ENCODE peak calls at places on chromosomes 6 and 20, in nine cellular contexts. D, S, Q, V, I, B, C, A and J are unnamed samples.

GRCh38 chr20:17621229-17621968 is 51.5 kb downstream of the DSTN start:
- DNase-seq in D (no peak), S (peak), Q (no peak), V (peak), I (peak), B (peak), C (peak), A (no peak), J (no peak)

GRCh38 chr20:63087872-63088680 is 81.3 kb upstream of the BHLHE23 start:
- DNase-seq in D (no peak), S (no peak), Q (no peak), V (peak), I (peak), B (no peak), C (no peak), A (peak), J (no peak)

GRCh38 chr6:52176550-52176949 is 9.6 kb upstream of the IL17A start:
- DNase-seq in D (no peak), S (no peak), Q (no peak), V (no peak), I (no peak), B (no peak), C (no peak), A (no peak), J (no peak)

GRCh38 chr20:62770916-62771315 is 25.4 kb upstream of the MRGBP start:
- DNase-seq in D (no peak), S (no peak), Q (no peak), V (no peak), I (no peak), B (no peak), C (no peak), A (no peak), J (peak)

GRCh38 chr6:32835167-32835893 is 3.2 kb downstream of the TAP2 start:
- DNase-seq in D (no peak), S (no peak), Q (no peak), V (no peak), I (no peak), B (no peak), C (no peak), A (no peak), J (no peak)

GRCh38 chr20:1335961-1336698 is 7.2 kb upstream of the SDCBP2 start:
- DNase-seq in D (no peak), S (no peak), Q (no peak), V (no peak), I (peak), B (no peak), C (no peak), A (peak), J (no peak)

GRCh38 chr6:137056121-137056880 is 11.5 kb upstream of the IL20RA start:
- DNase-seq in D (no peak), S (no peak), Q (no peak), V (no peak), I (no peak), B (no peak), C (no peak), A (no peak), J (no peak)

GRCh38 chr6:155493694-155494143 is 38.1 kb upstream of the NOX3 start:
- DNase-seq in D (no peak), S (no peak), Q (peak), V (peak), I (peak), B (peak), C (peak), A (no peak), J (no peak)

DNA sequence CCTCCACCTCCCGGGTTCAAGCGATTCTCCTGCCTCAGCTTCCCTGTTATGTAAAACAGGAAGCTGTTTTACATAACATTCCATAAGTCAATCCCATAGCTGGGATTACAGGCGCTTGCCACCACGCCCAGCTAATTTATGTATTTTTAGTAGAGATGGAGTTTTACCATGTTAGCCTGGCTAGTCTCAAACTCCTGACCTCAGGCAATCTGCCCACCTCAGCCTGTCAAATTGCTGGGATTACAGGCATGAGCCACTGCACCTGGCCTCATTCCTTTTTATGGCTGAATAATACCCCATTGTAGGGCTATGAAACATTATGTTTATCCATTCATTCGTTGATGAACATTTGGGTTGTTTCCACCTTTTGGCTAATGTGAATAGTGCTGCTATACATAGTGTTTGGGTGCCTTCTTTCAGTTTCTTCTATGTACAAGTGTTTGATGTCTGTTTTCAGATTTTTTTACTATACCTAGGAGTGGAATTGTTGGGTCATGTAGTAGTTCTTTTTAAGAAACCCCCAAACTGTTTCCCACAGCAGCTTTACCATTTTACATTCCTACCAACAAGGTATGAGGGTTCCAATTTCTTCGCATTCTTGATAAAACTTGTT is 138.7 kb upstream of the COL21A1 start:
- DNase-seq in D (no peak), S (no peak), Q (no peak), V (no peak), I (no peak), B (no peak), C (no peak), A (no peak), J (no peak)
- H3K27ac ChIP-seq in D (no peak), S (no peak), Q (no peak), V (no peak), I (no peak), B (no peak), C (no peak), A (no peak), J (no peak)

GRCh38 chr6:92810913-92811312 is 608.4 kb downstream of the EPHA7 start:
- DNase-seq in D (peak), S (peak), Q (peak), V (no peak), I (no peak), B (no peak), C (no peak), A (peak), J (no peak)
- TF ChIP-seq CTCF in D (peak), S (peak), Q (no peak), V (peak), I (no peak), B (no peak), C (no peak), A (peak), J (no peak)

GRCh38 chr6:149898966-149899365 is 1.1 kb upstream of the RAET1E start:
- DNase-seq in D (no peak), S (no peak), Q (no peak), V (no peak), I (no peak), B (no peak), C (no peak), A (no peak), J (no peak)

GRCh38 chr6:149896491-149896890 is 1.4 kb downstream of the RAET1E start:
- DNase-seq in D (no peak), S (no peak), Q (no peak), V (no peak), I (no peak), B (no peak), C (no peak), A (no peak), J (no peak)

GRCh38 chr6:149897855-149898744 is at the start of gene RAET1E:
- DNase-seq in D (no peak), S (no peak), Q (no peak), V (peak), I (no peak), B (no peak), C (no peak), A (no peak), J (no peak)

GRCh38 chr6:149895702-149896310 is 2.1 kb downstream of the RAET1E start:
- DNase-seq in D (peak), S (peak), Q (peak), V (no peak), I (no peak), B (peak), C (no peak), A (no peak), J (no peak)

DNA sequence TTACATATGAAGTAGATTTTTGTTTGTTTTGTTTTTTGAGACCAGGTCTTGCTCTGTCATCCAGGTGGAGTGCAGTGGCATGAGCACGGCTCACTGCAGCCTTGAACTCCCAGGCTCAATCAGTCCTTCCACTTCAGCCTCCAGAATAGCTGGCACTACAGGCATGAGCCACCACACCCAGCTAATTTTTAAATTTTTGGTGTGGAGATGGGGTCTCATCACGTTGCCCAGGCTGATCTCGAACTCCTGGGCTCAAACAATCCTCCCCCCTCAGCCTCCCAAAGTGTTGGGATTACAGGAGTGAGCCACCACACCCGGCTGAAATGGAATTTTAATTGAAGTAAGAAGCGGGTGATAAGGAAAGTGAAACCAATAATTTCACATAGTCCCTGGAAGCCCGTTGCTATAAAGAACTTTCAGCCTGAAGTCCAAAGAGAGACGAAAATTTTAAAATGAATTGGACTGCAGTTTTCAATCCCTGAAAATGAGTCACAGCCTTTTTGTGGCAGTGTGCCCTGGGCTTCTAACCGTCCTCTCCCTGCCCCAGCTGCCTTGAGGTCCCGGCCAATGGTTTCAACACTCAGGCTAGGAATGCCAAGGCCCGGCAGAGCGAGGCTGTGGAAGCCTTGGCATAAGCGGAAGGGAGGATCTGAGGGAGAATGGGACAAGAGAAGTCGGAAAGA is 757 bp downstream of the RAET1E start:
- DNase-seq in D (no peak), S (no peak), Q (peak), V (peak), I (peak), B (peak), C (peak), A (no peak), J (peak)
- TF ChIP-seq EP300 in D (no peak), S (peak), Q (no peak), V (no peak), I (no peak), B (no peak), C (no peak), A (no peak), J (no peak)

GRCh38 chr6:15247750-15248450 is 2.0 kb downstream of the JARID2 start:
- DNase-seq in D (peak), S (peak), Q (peak), V (peak), I (peak), B (peak), C (peak), A (peak), J (peak)

GRCh38 chr6:15247214-15247749 is 1.4 kb downstream of the JARID2 start:
- DNase-seq in D (no peak), S (no peak), Q (no peak), V (no peak), I (no peak), B (no peak), C (no peak), A (no peak), J (no peak)

GRCh38 chr6:15244605-15245360 is 1.1 kb upstream of the JARID2 start:
- DNase-seq in D (peak), S (no peak), Q (peak), V (peak), I (peak), B (peak), C (peak), A (peak), J (peak)

GRCh38 chr6:15245361-15246216 is at the start of gene JARID2:
- DNase-seq in D (peak), S (peak), Q (peak), V (peak), I (peak), B (peak), C (peak), A (peak), J (peak)

DNA sequence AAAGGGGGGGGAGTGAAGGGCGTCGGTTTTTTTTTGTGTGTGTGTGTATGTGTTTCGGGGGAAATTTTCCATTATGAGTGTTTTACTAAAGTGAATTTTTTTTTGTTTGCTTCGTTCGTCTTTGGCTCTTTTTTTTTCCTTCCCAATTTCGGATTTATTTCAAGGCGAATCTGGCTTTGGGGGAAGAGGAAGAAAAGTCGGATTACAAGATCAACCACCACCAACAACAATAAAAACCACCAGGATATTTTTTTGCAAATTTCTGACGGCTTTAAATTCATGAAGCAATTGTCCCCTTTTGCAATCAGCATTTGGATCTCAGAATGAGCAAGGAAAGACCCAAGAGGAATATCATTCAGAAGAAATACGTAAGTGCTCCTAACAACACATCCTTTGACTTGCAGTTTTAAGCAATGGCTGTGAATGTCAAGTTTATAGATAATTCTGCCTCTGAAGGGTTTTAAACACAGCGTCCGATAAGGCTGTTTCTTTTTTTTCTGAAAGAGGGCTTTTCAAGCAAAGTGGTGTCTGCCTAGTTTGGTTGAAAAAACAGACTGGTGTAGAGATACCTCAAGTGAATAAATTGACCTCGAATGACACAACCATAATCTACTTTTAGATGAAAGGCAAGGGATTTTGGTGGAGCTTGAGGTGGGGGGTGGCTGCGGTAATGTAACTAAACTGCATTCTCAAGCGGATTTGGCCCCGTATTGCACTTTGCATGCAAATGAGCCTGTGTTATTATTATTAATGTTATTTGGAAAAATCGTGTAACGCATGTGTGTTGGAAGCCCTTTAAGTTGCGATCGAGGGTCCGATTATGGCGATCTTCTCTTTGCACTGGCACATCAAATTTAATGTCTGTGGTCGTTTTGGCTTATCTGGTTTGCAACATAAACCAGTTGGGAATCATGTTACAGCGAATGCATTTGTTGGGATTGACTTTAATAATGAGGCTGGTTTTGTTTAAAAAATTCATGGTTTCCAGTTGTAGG is 645 bp downstream of the JARID2 start:
- DNase-seq in D (no peak), S (no peak), Q (no peak), V (no peak), I (no peak), B (no peak), C (no peak), A (no peak), J (no peak)
- H3K27ac ChIP-seq in D (peak), S (peak), Q (peak), V (peak), I (peak), B (peak), C (peak), A (no peak), J (peak)

GRCh38 chr6:30263734-30264133 is 50.5 kb upstream of the TRIM26 start:
- DNase-seq in D (no peak), S (peak), Q (no peak), V (no peak), I (no peak), B (no peak), C (no peak), A (no peak), J (no peak)

GRCh38 chr6:30258204-30258603 is 45.0 kb upstream of the TRIM26 start:
- DNase-seq in D (no peak), S (no peak), Q (no peak), V (no peak), I (no peak), B (no peak), C (no peak), A (no peak), J (no peak)

GRCh38 chr6:30264731-30265130 is 51.5 kb upstream of the TRIM26 start:
- DNase-seq in D (no peak), S (no peak), Q (no peak), V (no peak), I (no peak), B (no peak), C (no peak), A (no peak), J (no peak)

GRCh38 chr6:30259140-30260035 is 46.2 kb upstream of the TRIM26 start:
- DNase-seq in D (no peak), S (peak), Q (peak), V (peak), I (peak), B (peak), C (peak), A (peak), J (peak)

GRCh38 chr6:30260036-30260504 is 46.9 kb upstream of the TRIM26 start:
- DNase-seq in D (no peak), S (no peak), Q (no peak), V (no peak), I (no peak), B (peak), C (no peak), A (peak), J (no peak)
- TF ChIP-seq CTCF in D (no peak), S (peak), Q (no peak), V (no peak), I (no peak), B (no peak), C (no peak), A (no peak), J (no peak)

DNA sequence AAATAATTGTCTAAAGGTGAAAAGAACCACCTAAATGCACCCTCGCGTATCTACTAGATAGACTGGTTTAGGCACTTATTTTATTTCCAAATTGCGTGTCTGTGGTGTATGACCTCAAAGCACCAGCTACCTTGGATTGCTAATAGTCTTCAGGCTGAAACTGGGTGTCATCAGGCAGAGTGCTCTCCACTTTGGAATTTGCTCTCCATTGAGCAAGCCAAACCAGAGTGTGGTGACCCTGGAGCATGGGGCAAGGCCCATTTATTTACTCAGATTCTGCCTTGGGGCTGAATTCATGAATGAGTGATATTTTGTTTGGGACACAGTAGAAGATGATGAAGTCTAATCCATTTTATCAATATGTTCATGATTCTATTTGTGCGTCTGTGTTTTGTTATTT is 812.8 kb upstream of the SLC35B3 start:
- DNase-seq in D (no peak), S (no peak), Q (no peak), V (no peak), I (no peak), B (no peak), C (no peak), A (no peak), J (no peak)
- TF ChIP-seq EP300 in D (no peak), S (no peak), Q (no peak), V (no peak), I (no peak), B (no peak), C (no peak), A (no peak), J (no peak)

DNA sequence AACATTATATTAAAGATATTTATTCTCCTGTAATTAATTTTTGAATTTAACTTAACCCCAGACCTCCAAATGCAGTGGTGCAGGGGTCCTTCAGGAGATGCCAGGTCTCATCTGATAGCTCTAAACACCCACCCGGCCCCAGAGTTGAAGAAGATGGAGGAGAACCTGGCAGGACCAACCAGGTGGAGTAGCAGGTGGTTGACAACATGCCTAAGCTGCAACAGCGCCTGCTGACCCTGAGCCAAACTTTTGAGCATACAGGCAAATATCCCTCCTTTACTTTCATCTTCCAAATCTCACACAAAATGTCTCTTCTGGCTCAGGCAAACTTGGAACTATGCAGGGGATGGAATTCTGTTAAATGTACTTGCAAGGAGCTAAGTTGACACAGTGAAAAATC is 145.3 kb upstream of the TCF21 start:
- DNase-seq in D (no peak), S (no peak), Q (no peak), V (no peak), I (no peak), B (no peak), C (no peak), A (no peak), J (no peak)
- H3K27ac ChIP-seq in D (no peak), S (no peak), Q (peak), V (no peak), I (no peak), B (no peak), C (no peak), A (no peak), J (no peak)